ENCODE peak calls at places on chromosomes 7 and 10, in four cellular contexts. One of them, this sample, is unnamed.

GRCh38 chr7:155373359-155374273 is 75.9 kb downstream of the INSIG1 start:
- ATAC-seq in activated B cell treated with CpG ODN at 0.5 μM for 24 hours: no peak
- ATAC-seq in Panc1: no peak
- ATAC-seq in stimulated activated effector memory CD8-positive, alpha-beta T cell treated with anti-CD3 and anti-CD28 coated beads, Interleukin-12 subunit alpha, Interleukin-12 subunit beta, amount 100 ng/mL, for 72 hours: no peak
- ATAC-seq in this sample: no peak

GRCh38 chr7:67364441-67365017 is 367.9 kb downstream of the TYW1 start:
- ATAC-seq in stimulated activated effector memory CD8-positive, alpha-beta T cell treated with anti-CD3 and anti-CD28 coated beads, Interleukin-12 subunit alpha, Interleukin-12 subunit beta, amount 100 ng/mL, for 72 hours: no peak
- ATAC-seq in Panc1: no peak
- ATAC-seq in activated B cell treated with CpG ODN at 0.5 μM for 24 hours: no peak
- ATAC-seq in this sample: no peak

GRCh38 chr7:84058311-84059076 is 136.1 kb downstream of the SEMA3A start:
- ATAC-seq in activated B cell treated with CpG ODN at 0.5 μM for 24 hours: no peak
- ATAC-seq in stimulated activated effector memory CD8-positive, alpha-beta T cell treated with anti-CD3 and anti-CD28 coated beads, Interleukin-12 subunit alpha, Interleukin-12 subunit beta, amount 100 ng/mL, for 72 hours: no peak
- ATAC-seq in Panc1: no peak
- ATAC-seq in this sample: no peak

GRCh38 chr10:127195571-127196226 is 692 bp downstream of the INSYN2A start:
- ATAC-seq in stimulated activated effector memory CD8-positive, alpha-beta T cell treated with anti-CD3 and anti-CD28 coated beads, Interleukin-12 subunit alpha, Interleukin-12 subunit beta, amount 100 ng/mL, for 72 hours: no peak
- ATAC-seq in activated B cell treated with CpG ODN at 0.5 μM for 24 hours: no peak
- ATAC-seq in Panc1: peak; percentile 73
- ATAC-seq in this sample: no peak

GRCh38 chr7:128309921-128310320 is 33.8 kb downstream of the RBM28 start:
- ATAC-seq in Panc1: no peak
- ATAC-seq in activated B cell treated with CpG ODN at 0.5 μM for 24 hours: no peak
- ATAC-seq in stimulated activated effector memory CD8-positive, alpha-beta T cell treated with anti-CD3 and anti-CD28 coated beads, Interleukin-12 subunit alpha, Interleukin-12 subunit beta, amount 100 ng/mL, for 72 hours: no peak
- ATAC-seq in this sample: no peak

GRCh38 chr10:105611244-105611798 is 970.2 kb downstream of the SORCS3 start:
- ATAC-seq in activated B cell treated with CpG ODN at 0.5 μM for 24 hours: no peak
- ATAC-seq in stimulated activated effector memory CD8-positive, alpha-beta T cell treated with anti-CD3 and anti-CD28 coated beads, Interleukin-12 subunit alpha, Interleukin-12 subunit beta, amount 100 ng/mL, for 72 hours: no peak
- ATAC-seq in Panc1: no peak
- ATAC-seq in this sample: no peak

GRCh38 chr10:77195101-77195500 is 442.5 kb downstream of the KCNMA1 start:
- ATAC-seq in Panc1: peak; percentile 96
- ATAC-seq in stimulated activated effector memory CD8-positive, alpha-beta T cell treated with anti-CD3 and anti-CD28 coated beads, Interleukin-12 subunit alpha, Interleukin-12 subunit beta, amount 100 ng/mL, for 72 hours: no peak
- ATAC-seq in activated B cell treated with CpG ODN at 0.5 μM for 24 hours: no peak
- ATAC-seq in this sample: no peak

GRCh38 chr7:4931932-4932331 is 27.1 kb downstream of the MMD2 start:
- ATAC-seq in activated B cell treated with CpG ODN at 0.5 μM for 24 hours: no peak
- ATAC-seq in Panc1: peak; percentile 59
- ATAC-seq in stimulated activated effector memory CD8-positive, alpha-beta T cell treated with anti-CD3 and anti-CD28 coated beads, Interleukin-12 subunit alpha, Interleukin-12 subunit beta, amount 100 ng/mL, for 72 hours: no peak
- ATAC-seq in this sample: no peak

GRCh38 chr10:9427208-9427607 is 1372.7 kb downstream of the GATA3 start:
- ATAC-seq in stimulated activated effector memory CD8-positive, alpha-beta T cell treated with anti-CD3 and anti-CD28 coated beads, Interleukin-12 subunit alpha, Interleukin-12 subunit beta, amount 100 ng/mL, for 72 hours: no peak
- ATAC-seq in Panc1: no peak
- ATAC-seq in activated B cell treated with CpG ODN at 0.5 μM for 24 hours: no peak
- ATAC-seq in this sample: no peak

GRCh38 chr7:100452513-100452912 is 11.5 kb downstream of the SPACDR start:
- ATAC-seq in activated B cell treated with CpG ODN at 0.5 μM for 24 hours: no peak
- ATAC-seq in Panc1: no peak
- ATAC-seq in stimulated activated effector memory CD8-positive, alpha-beta T cell treated with anti-CD3 and anti-CD28 coated beads, Interleukin-12 subunit alpha, Interleukin-12 subunit beta, amount 100 ng/mL, for 72 hours: no peak
- ATAC-seq in this sample: no peak

GRCh38 chr10:109946680-109947446 is 23.6 kb upstream of the XPNPEP1 start:
- ATAC-seq in activated B cell treated with CpG ODN at 0.5 μM for 24 hours: no peak
- ATAC-seq in stimulated activated effector memory CD8-positive, alpha-beta T cell treated with anti-CD3 and anti-CD28 coated beads, Interleukin-12 subunit alpha, Interleukin-12 subunit beta, amount 100 ng/mL, for 72 hours: no peak
- ATAC-seq in Panc1: no peak
- ATAC-seq in this sample: no peak

GRCh38 chr7:78396190-78396589 is 597.6 kb downstream of the PHTF2 start:
- ATAC-seq in activated B cell treated with CpG ODN at 0.5 μM for 24 hours: no peak
- ATAC-seq in stimulated activated effector memory CD8-positive, alpha-beta T cell treated with anti-CD3 and anti-CD28 coated beads, Interleukin-12 subunit alpha, Interleukin-12 subunit beta, amount 100 ng/mL, for 72 hours: no peak
- ATAC-seq in Panc1: no peak
- ATAC-seq in this sample: no peak

GRCh38 chr10:89346264-89346971 is 18.6 kb downstream of the IFIT3 start:
- ATAC-seq in activated B cell treated with CpG ODN at 0.5 μM for 24 hours: no peak
- ATAC-seq in stimulated activated effector memory CD8-positive, alpha-beta T cell treated with anti-CD3 and anti-CD28 coated beads, Interleukin-12 subunit alpha, Interleukin-12 subunit beta, amount 100 ng/mL, for 72 hours: no peak
- ATAC-seq in Panc1: no peak
- ATAC-seq in this sample: no peak

GRCh38 chr10:23186697-23187096 is 5.4 kb upstream of the PTF1A start:
- ATAC-seq in stimulated activated effector memory CD8-positive, alpha-beta T cell treated with anti-CD3 and anti-CD28 coated beads, Interleukin-12 subunit alpha, Interleukin-12 subunit beta, amount 100 ng/mL, for 72 hours: no peak
- ATAC-seq in Panc1: no peak
- ATAC-seq in activated B cell treated with CpG ODN at 0.5 μM for 24 hours: no peak
- ATAC-seq in this sample: no peak

GRCh38 chr7:3067606-3068005 is 23.9 kb upstream of the CARD11 start:
- ATAC-seq in stimulated activated effector memory CD8-positive, alpha-beta T cell treated with anti-CD3 and anti-CD28 coated beads, Interleukin-12 subunit alpha, Interleukin-12 subunit beta, amount 100 ng/mL, for 72 hours: peak; percentile 36
- ATAC-seq in Panc1: no peak
- ATAC-seq in activated B cell treated with CpG ODN at 0.5 μM for 24 hours: peak; percentile 11
- ATAC-seq in this sample: peak; percentile 62